ENCODE peak calls at places on chromosomes 1 and 21, in five cellular contexts. E is AML-193; K is T1000; O is activated CD4-positive, alpha-beta T cell treated with anti-CD3 and anti-CD28 coated beads, Interleukin-2, amount 50 U/mL, for 1 hour; J is left kidney. L is an unnamed sample.

GRCh38 chr1:231421616-231421970 is 494 bp downstream of the EGLN1 start:
- DNase-seq in O (peak), E (no peak), J (peak), K (no peak), L (peak)

GRCh38 chr1:230570724-230571390 is 71.4 kb upstream of the COG2 start:
- DNase-seq in J (peak), K (no peak), E (peak), O (no peak), L (no peak)

GRCh38 chr1:117930484-117930883 is 945 bp downstream of the WDR3 start:
- DNase-seq in O (no peak), E (no peak), K (no peak), J (peak), L (peak)

GRCh38 chr1:114081145-114082046 is 72.3 kb downstream of the SYT6 start:
- DNase-seq in E (peak), O (no peak), J (peak), K (no peak), L (no peak)

GRCh38 chr1:248622491-248623106 is 12.3 kb downstream of the OR2T11 start:
- DNase-seq in K (no peak), E (peak), O (no peak), J (peak), L (no peak)

GRCh38 chr1:91608876-91609275 is 108.2 kb downstream of the CDC7 start:
- DNase-seq in O (no peak), K (no peak), J (no peak), E (no peak), L (peak)

GRCh38 chr21:14097881-14098499 is 112.8 kb downstream of the LIPI start:
- DNase-seq in J (no peak), O (no peak), K (no peak), E (no peak), L (no peak)

GRCh38 chr1:56709269-56709880 is 64.3 kb downstream of the PRKAA2 start:
- DNase-seq in E (peak), J (peak), K (no peak), O (no peak), L (no peak)

GRCh38 chr1:6962390-6962955 is 177.2 kb downstream of the CAMTA1 start:
- DNase-seq in K (no peak), O (peak), E (no peak), J (peak), L (no peak)

GRCh38 chr1:54766726-54767125 is 2.4 kb upstream of the PARS2 start:
- DNase-seq in O (no peak), K (no peak), E (no peak), J (no peak), L (no peak)

GRCh38 chr1:65418522-65419185 is 1.8 kb upstream of the LEPR start:
- DNase-seq in K (no peak), J (no peak), E (no peak), O (no peak), L (no peak)

GRCh38 chr1:155379180-155379876 is 58.6 kb downstream of the RUSC1 start:
- DNase-seq in O (no peak), J (peak), K (no peak), E (peak), L (no peak)

GRCh38 chr1:6205849-6206845 is at the start of gene RNF207:
- DNase-seq in E (no peak), K (no peak), J (peak), O (peak), L (peak)

GRCh38 chr1:205962821-205963221 is 19.6 kb upstream of the SLC26A9 start:
- DNase-seq in E (no peak), O (no peak), K (no peak), J (no peak), L (no peak)

GRCh38 chr1:47298025-47298699 is 15.8 kb downstream of the STIL start:
- DNase-seq in K (no peak), O (no peak), E (no peak), J (no peak), L (no peak)

GRCh38 chr1:41447995-41448770 is 36.3 kb downstream of the EDN2 start:
- DNase-seq in O (no peak), E (no peak), K (peak), J (peak), L (no peak)

GRCh38 chr1:3558036-3558726 is 53.1 kb downstream of the MEGF6 start:
- DNase-seq in J (no peak), E (no peak), K (no peak), O (no peak), L (no peak)

GRCh38 chr1:115107501-115108260 is 18.4 kb upstream of the TSPAN2 start:
- DNase-seq in E (peak), J (no peak), K (no peak), O (no peak), L (peak)

GRCh38 chr1:6445062-6445763 is 20.6 kb downstream of the ESPN start:
- DNase-seq in O (peak), K (no peak), E (no peak), J (peak), L (no peak)

GRCh38 chr1:116147114-116147510 is 35.9 kb downstream of the MAB21L3 start:
- DNase-seq in O (no peak), E (no peak), K (no peak), J (no peak), L (no peak)

GRCh38 chr1:62076286-62076685 is 118.4 kb upstream of the L1TD1 start:
- DNase-seq in E (no peak), J (peak), K (no peak), O (no peak), L (peak)

GRCh38 chr21:45876381-45877159 is 105.0 kb upstream of the COL6A1 start:
- DNase-seq in E (no peak), K (no peak), J (peak), O (no peak), L (no peak)